ENCODE peak calls at places on chromosomes 5 and 9, in five cellular contexts. C, V, N, F and R are unnamed samples.

GRCh38 chr5:91707521-91707841 is 324.4 kb upstream of the ARRDC3 start:
- DNase-seq in F (no peak), V (no peak), C (no peak), N (no peak), R (no peak)

GRCh38 chr5:66617223-66617861 is 21.1 kb downstream of the MAST4 start:
- DNase-seq in V (no peak), F (no peak), N (no peak), C (no peak), R (no peak)

GRCh38 chr5:10488144-10488543 is 46.5 kb downstream of the ROPN1L start:
- DNase-seq in C (no peak), N (no peak), V (no peak), F (no peak), R (no peak)

GRCh38 chr9:96874947-96875459 is 20.7 kb upstream of the ZNF782 start:
- DNase-seq in C (no peak), N (peak), V (no peak), F (peak), R (no peak)

GRCh38 chr9:36873247-36873875 is 160.7 kb downstream of the PAX5 start:
- DNase-seq in F (peak), C (no peak), V (peak), N (peak), R (no peak)

GRCh38 chr5:154276932-154277331 is 86.4 kb downstream of the GALNT10 start:
- DNase-seq in V (no peak), C (peak), N (peak), F (peak), R (peak)

GRCh38 chr5:124103671-124104070 is 591.7 kb downstream of the CSNK1G3 start:
- DNase-seq in F (peak), N (peak), C (no peak), V (no peak), R (no peak)

GRCh38 chr5:89733772-89734171 is 675.8 kb downstream of the CETN3 start:
- DNase-seq in N (no peak), V (peak), F (no peak), C (no peak), R (no peak)

GRCh38 chr5:125152461-125153189 is 406.2 kb upstream of the ZNF608 start:
- DNase-seq in C (no peak), N (no peak), F (no peak), V (no peak), R (no peak)
- H3K4me3 ChIP-seq in C (no peak), N (no peak), F (no peak), V (no peak), R (no peak)

GRCh38 chr9:127578952-127579853 is 32.9 kb upstream of the STXBP1 start:
- DNase-seq in N (peak), F (peak), C (peak), V (peak), R (peak)

GRCh38 chr9:127575875-127576778 is 36.0 kb upstream of the STXBP1 start:
- DNase-seq in N (no peak), V (no peak), C (no peak), F (no peak), R (no peak)

GRCh38 chr9:127580371-127580770 is 31.7 kb upstream of the STXBP1 start:
- DNase-seq in F (no peak), C (no peak), V (no peak), N (no peak), R (no peak)

GRCh38 chr9:127580879-127581278 is 31.2 kb upstream of the STXBP1 start:
- DNase-seq in V (no peak), C (no peak), F (no peak), N (no peak), R (no peak)

DNA sequence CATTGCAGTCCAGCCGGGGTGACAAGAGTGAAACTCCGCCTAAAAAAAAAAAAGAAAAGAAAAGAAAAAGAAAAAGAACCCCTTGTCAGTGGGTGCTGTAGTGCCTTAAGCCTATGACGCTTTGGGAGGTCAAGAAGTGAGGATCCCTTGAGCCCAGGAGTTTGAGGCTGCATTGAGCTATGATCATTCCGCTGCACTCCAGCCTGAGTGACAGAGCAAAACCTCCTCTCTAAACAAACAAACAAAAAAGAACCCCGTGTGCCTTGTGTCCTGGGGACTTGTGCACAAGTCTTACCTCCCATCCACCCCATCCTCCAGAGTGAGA is 33.5 kb upstream of the STXBP1 start:
- DNase-seq in V (no peak), C (no peak), N (no peak), F (no peak), R (no peak)
- H3K4me3 ChIP-seq in V (no peak), C (peak), N (peak), F (peak), R (peak)

GRCh38 chr9:14317667-14318255 is 3.8 kb upstream of the NFIB start:
- DNase-seq in N (no peak), F (no peak), C (no peak), V (no peak), R (no peak)
- H3K4me3 ChIP-seq in N (peak), F (no peak), C (peak), V (peak), R (no peak)

DNA sequence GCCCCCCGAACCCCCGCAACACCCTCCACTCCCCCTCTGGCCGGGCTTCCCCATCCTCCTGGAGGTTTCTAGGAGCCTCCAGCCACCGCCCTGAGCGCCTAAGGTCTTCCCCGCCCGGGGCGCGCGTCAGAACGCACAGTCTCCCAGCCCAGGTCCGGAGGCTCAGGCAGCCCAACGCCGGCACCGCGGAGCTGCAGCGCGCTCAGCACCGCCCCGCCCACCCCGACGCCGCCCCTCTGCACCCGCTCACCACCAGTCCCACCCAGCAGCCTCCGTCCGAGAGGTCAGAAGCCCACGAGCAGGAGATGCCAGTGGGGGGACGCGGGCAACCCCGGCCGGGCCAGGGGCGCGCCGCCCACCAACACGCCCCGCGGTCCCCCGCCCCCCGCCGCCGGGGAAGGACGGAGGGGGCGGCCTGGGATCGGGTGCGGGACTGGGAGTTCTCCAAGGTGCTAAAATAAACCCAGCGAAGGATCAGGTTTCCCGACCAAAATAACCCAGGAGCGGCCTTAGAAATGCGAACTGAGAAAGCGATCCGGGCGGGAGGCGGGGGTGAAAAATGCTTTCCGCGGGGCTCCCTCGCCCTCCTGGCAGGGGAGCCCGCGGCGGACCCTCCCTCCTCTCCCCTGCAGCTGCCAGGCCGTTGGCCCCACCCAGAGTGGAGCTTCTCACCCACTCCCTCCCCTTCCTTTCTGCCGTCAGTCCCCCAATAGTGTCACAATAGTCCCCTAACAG is 6.5 kb upstream of the FAM78A start:
- DNase-seq in N (peak), F (peak), C (no peak), V (peak), R (no peak)
- H3K4me3 ChIP-seq in N (no peak), F (peak), C (peak), V (peak), R (no peak)

DNA sequence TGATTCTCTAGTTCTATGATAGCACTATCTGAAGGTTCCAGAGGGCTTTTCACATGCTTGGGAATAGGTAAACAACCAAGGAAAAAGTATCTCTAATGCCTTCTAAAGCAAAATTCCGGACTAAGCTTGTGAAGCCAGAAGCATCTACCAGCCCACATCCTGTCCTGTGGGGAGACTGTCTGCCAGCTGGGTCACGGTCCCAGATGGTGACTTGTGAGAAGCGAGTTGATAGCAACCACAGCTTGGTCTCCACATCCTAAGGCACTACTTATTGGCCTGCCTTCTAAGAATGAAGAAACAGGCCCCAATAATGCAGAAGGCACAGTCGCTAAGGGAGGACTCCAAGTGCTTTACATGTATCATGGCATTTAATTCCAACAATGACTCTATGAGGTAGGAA is 184.1 kb upstream of the ADRA1B start:
- DNase-seq in F (no peak), N (no peak), C (no peak), V (no peak), R (peak)
- H3K4me3 ChIP-seq in F (no peak), N (no peak), C (no peak), V (no peak), R (no peak)